ENCODE peak calls at places on chromosome 17, in seven cellular contexts. One of them, this sample, is unnamed.

GRCh38 chr17:66982011-66982508 is 17.6 kb downstream of the CACNG4 start:
- DNase-seq in OCI-LY7: no peak
- DNase-seq in GM04503: no peak
- DNase-seq in head of caudate nucleus: no peak
- DNase-seq in ELR: peak
- DNase-seq in effector memory CD8-positive, alpha-beta T cell: no peak
- DNase-seq in aorta: no peak
- DNase-seq in this sample: no peak

GRCh38 chr17:74163836-74164235 is 39.6 kb upstream of the RPL38 start:
- DNase-seq in GM04503: no peak
- DNase-seq in effector memory CD8-positive, alpha-beta T cell: no peak
- DNase-seq in head of caudate nucleus: no peak
- DNase-seq in OCI-LY7: no peak
- DNase-seq in ELR: no peak
- DNase-seq in aorta: no peak
- DNase-seq in this sample: no peak

GRCh38 chr17:7313028-7313889 is 1.9 kb downstream of the GPS2 start:
- DNase-seq in aorta: no peak
- DNase-seq in OCI-LY7: peak
- DNase-seq in GM04503: no peak
- DNase-seq in effector memory CD8-positive, alpha-beta T cell: no peak
- DNase-seq in ELR: peak
- DNase-seq in head of caudate nucleus: no peak
- DNase-seq in this sample: peak

GRCh38 chr17:9472541-9472940 is 103.1 kb downstream of the STX8 start:
- DNase-seq in OCI-LY7: no peak
- DNase-seq in GM04503: no peak
- DNase-seq in effector memory CD8-positive, alpha-beta T cell: no peak
- DNase-seq in head of caudate nucleus: no peak
- DNase-seq in aorta: no peak
- DNase-seq in ELR: peak
- DNase-seq in this sample: peak

GRCh38 chr17:45914036-45914717 is 19.8 kb downstream of the MAPT start:
- DNase-seq in ELR: no peak
- DNase-seq in aorta: no peak
- DNase-seq in effector memory CD8-positive, alpha-beta T cell: no peak
- DNase-seq in head of caudate nucleus: no peak
- DNase-seq in GM04503: no peak
- DNase-seq in OCI-LY7: no peak
- DNase-seq in this sample: no peak

GRCh38 chr17:49637739-49638138 is 40.2 kb downstream of the SPOP start:
- DNase-seq in ELR: no peak
- DNase-seq in effector memory CD8-positive, alpha-beta T cell: no peak
- DNase-seq in OCI-LY7: no peak
- DNase-seq in aorta: no peak
- DNase-seq in head of caudate nucleus: no peak
- DNase-seq in GM04503: no peak
- DNase-seq in this sample: no peak

GRCh38 chr17:29390856-29391631 is 881 bp downstream of the TAOK1 start:
- DNase-seq in head of caudate nucleus: no peak
- DNase-seq in OCI-LY7: peak
- DNase-seq in ELR: peak
- DNase-seq in effector memory CD8-positive, alpha-beta T cell: peak
- DNase-seq in aorta: no peak
- DNase-seq in GM04503: no peak
- DNase-seq in this sample: peak

GRCh38 chr17:39812466-39812865 is 51.6 kb downstream of the IKZF3 start:
- DNase-seq in OCI-LY7: no peak
- DNase-seq in effector memory CD8-positive, alpha-beta T cell: no peak
- DNase-seq in GM04503: no peak
- DNase-seq in aorta: no peak
- DNase-seq in ELR: no peak
- DNase-seq in head of caudate nucleus: no peak
- DNase-seq in this sample: no peak

GRCh38 chr17:45263477-45263860 is 1.6 kb upstream of the SPATA32 start:
- DNase-seq in head of caudate nucleus: no peak
- DNase-seq in ELR: no peak
- DNase-seq in aorta: no peak
- DNase-seq in OCI-LY7: no peak
- DNase-seq in GM04503: no peak
- DNase-seq in effector memory CD8-positive, alpha-beta T cell: no peak
- DNase-seq in this sample: no peak

GRCh38 chr17:66593116-66593515 is 241.8 kb upstream of the CACNG5 start:
- DNase-seq in head of caudate nucleus: no peak
- DNase-seq in aorta: no peak
- DNase-seq in ELR: no peak
- DNase-seq in OCI-LY7: no peak
- DNase-seq in GM04503: no peak
- DNase-seq in effector memory CD8-positive, alpha-beta T cell: no peak
- DNase-seq in this sample: no peak